ENCODE peak calls at places on chromosome 12, in eight cellular contexts. One of them, this sample, is unnamed.

GRCh38 chr12:47207005-47207717 is 127.4 kb upstream of the AMIGO2 start:
- DNase-seq in kidney glomerular epithelial cell: no peak
- DNase-seq in stimulated activated CD4-positive, alpha-beta T cell treated with anti-CD3 and anti-CD28 coated beads, Interleukin-1b, Interleukin-23, amount 100 ng/mL, for 1 hour: no peak
- DNase-seq in CMK: peak
- DNase-seq in hepatocyte: no peak
- DNase-seq in HS-5: no peak
- DNase-seq in glomerular endothelial cell: no peak
- DNase-seq in cardiac fibroblast: no peak
- DNase-seq in this sample: no peak

GRCh38 chr12:87266305-87266704 is 762.9 kb downstream of the C12orf50 start:
- DNase-seq in kidney glomerular epithelial cell: no peak
- DNase-seq in HS-5: no peak
- DNase-seq in stimulated activated CD4-positive, alpha-beta T cell treated with anti-CD3 and anti-CD28 coated beads, Interleukin-1b, Interleukin-23, amount 100 ng/mL, for 1 hour: no peak
- DNase-seq in glomerular endothelial cell: no peak
- DNase-seq in cardiac fibroblast: no peak
- DNase-seq in CMK: no peak
- DNase-seq in hepatocyte: peak
- DNase-seq in this sample: no peak

GRCh38 chr12:64103821-64104220 is 118.3 kb downstream of the KICS2 start:
- DNase-seq in glomerular endothelial cell: no peak
- DNase-seq in HS-5: no peak
- DNase-seq in kidney glomerular epithelial cell: no peak
- DNase-seq in hepatocyte: no peak
- DNase-seq in stimulated activated CD4-positive, alpha-beta T cell treated with anti-CD3 and anti-CD28 coated beads, Interleukin-1b, Interleukin-23, amount 100 ng/mL, for 1 hour: no peak
- DNase-seq in cardiac fibroblast: no peak
- DNase-seq in CMK: no peak
- DNase-seq in this sample: no peak

GRCh38 chr12:125330645-125331341 is 265.6 kb downstream of the AACS start:
- DNase-seq in kidney glomerular epithelial cell: peak
- DNase-seq in cardiac fibroblast: peak
- DNase-seq in CMK: no peak
- DNase-seq in glomerular endothelial cell: no peak
- DNase-seq in stimulated activated CD4-positive, alpha-beta T cell treated with anti-CD3 and anti-CD28 coated beads, Interleukin-1b, Interleukin-23, amount 100 ng/mL, for 1 hour: peak
- DNase-seq in hepatocyte: peak
- DNase-seq in HS-5: no peak
- DNase-seq in this sample: peak

GRCh38 chr12:143964-144649 is 69.8 kb downstream of the SLC6A12 start:
- DNase-seq in stimulated activated CD4-positive, alpha-beta T cell treated with anti-CD3 and anti-CD28 coated beads, Interleukin-1b, Interleukin-23, amount 100 ng/mL, for 1 hour: no peak
- DNase-seq in glomerular endothelial cell: no peak
- DNase-seq in CMK: no peak
- DNase-seq in cardiac fibroblast: no peak
- DNase-seq in hepatocyte: peak
- DNase-seq in HS-5: no peak
- DNase-seq in kidney glomerular epithelial cell: peak
- DNase-seq in this sample: no peak

GRCh38 chr12:118874698-118875548 is 106.4 kb upstream of the SRRM4 start:
- DNase-seq in HS-5: no peak
- DNase-seq in stimulated activated CD4-positive, alpha-beta T cell treated with anti-CD3 and anti-CD28 coated beads, Interleukin-1b, Interleukin-23, amount 100 ng/mL, for 1 hour: no peak
- DNase-seq in glomerular endothelial cell: no peak
- DNase-seq in hepatocyte: no peak
- DNase-seq in cardiac fibroblast: no peak
- DNase-seq in kidney glomerular epithelial cell: no peak
- DNase-seq in CMK: no peak
- DNase-seq in this sample: no peak

GRCh38 chr12:59812716-59813115 is 216.9 kb downstream of the SLC16A7 start:
- DNase-seq in cardiac fibroblast: no peak
- DNase-seq in kidney glomerular epithelial cell: no peak
- DNase-seq in stimulated activated CD4-positive, alpha-beta T cell treated with anti-CD3 and anti-CD28 coated beads, Interleukin-1b, Interleukin-23, amount 100 ng/mL, for 1 hour: no peak
- DNase-seq in CMK: no peak
- DNase-seq in glomerular endothelial cell: no peak
- DNase-seq in hepatocyte: no peak
- DNase-seq in HS-5: no peak
- DNase-seq in this sample: no peak

GRCh38 chr12:42213023-42213422 is 25.0 kb downstream of the YAF2 start:
- DNase-seq in hepatocyte: peak
- DNase-seq in kidney glomerular epithelial cell: no peak
- DNase-seq in CMK: no peak
- DNase-seq in HS-5: no peak
- DNase-seq in cardiac fibroblast: peak
- DNase-seq in stimulated activated CD4-positive, alpha-beta T cell treated with anti-CD3 and anti-CD28 coated beads, Interleukin-1b, Interleukin-23, amount 100 ng/mL, for 1 hour: no peak
- DNase-seq in glomerular endothelial cell: no peak
- DNase-seq in this sample: no peak

GRCh38 chr12:51520576-51521325 is 70.3 kb upstream of the SCN8A start:
- DNase-seq in glomerular endothelial cell: no peak
- DNase-seq in stimulated activated CD4-positive, alpha-beta T cell treated with anti-CD3 and anti-CD28 coated beads, Interleukin-1b, Interleukin-23, amount 100 ng/mL, for 1 hour: no peak
- DNase-seq in HS-5: no peak
- DNase-seq in cardiac fibroblast: no peak
- DNase-seq in CMK: no peak
- DNase-seq in hepatocyte: no peak
- DNase-seq in kidney glomerular epithelial cell: no peak
- DNase-seq in this sample: no peak

GRCh38 chr12:26011099-26011498 is 52.6 kb downstream of the RASSF8 start:
- DNase-seq in cardiac fibroblast: peak
- DNase-seq in CMK: no peak
- DNase-seq in HS-5: peak
- DNase-seq in stimulated activated CD4-positive, alpha-beta T cell treated with anti-CD3 and anti-CD28 coated beads, Interleukin-1b, Interleukin-23, amount 100 ng/mL, for 1 hour: no peak
- DNase-seq in hepatocyte: no peak
- DNase-seq in kidney glomerular epithelial cell: no peak
- DNase-seq in glomerular endothelial cell: no peak
- DNase-seq in this sample: no peak

GRCh38 chr12:120072472-120072871 is 44.1 kb downstream of the RAB35 start:
- DNase-seq in glomerular endothelial cell: no peak
- DNase-seq in stimulated activated CD4-positive, alpha-beta T cell treated with anti-CD3 and anti-CD28 coated beads, Interleukin-1b, Interleukin-23, amount 100 ng/mL, for 1 hour: no peak
- DNase-seq in CMK: no peak
- DNase-seq in cardiac fibroblast: no peak
- DNase-seq in HS-5: no peak
- DNase-seq in hepatocyte: no peak
- DNase-seq in kidney glomerular epithelial cell: no peak
- DNase-seq in this sample: no peak

GRCh38 chr12:70661762-70662161 is 24.5 kb upstream of the PTPRB start:
- DNase-seq in cardiac fibroblast: peak
- DNase-seq in kidney glomerular epithelial cell: peak
- DNase-seq in HS-5: peak
- DNase-seq in stimulated activated CD4-positive, alpha-beta T cell treated with anti-CD3 and anti-CD28 coated beads, Interleukin-1b, Interleukin-23, amount 100 ng/mL, for 1 hour: no peak
- DNase-seq in hepatocyte: no peak
- DNase-seq in glomerular endothelial cell: peak
- DNase-seq in CMK: no peak
- DNase-seq in this sample: peak

GRCh38 chr12:123469978-123470377 is 12.0 kb downstream of the SNRNP35 start:
- DNase-seq in cardiac fibroblast: no peak
- DNase-seq in hepatocyte: no peak
- DNase-seq in kidney glomerular epithelial cell: no peak
- DNase-seq in glomerular endothelial cell: no peak
- DNase-seq in stimulated activated CD4-positive, alpha-beta T cell treated with anti-CD3 and anti-CD28 coated beads, Interleukin-1b, Interleukin-23, amount 100 ng/mL, for 1 hour: no peak
- DNase-seq in HS-5: no peak
- DNase-seq in CMK: no peak
- DNase-seq in this sample: no peak

GRCh38 chr12:39935275-39935674 is 170.6 kb downstream of the SLC2A13 start:
- DNase-seq in HS-5: peak
- DNase-seq in cardiac fibroblast: peak
- DNase-seq in stimulated activated CD4-positive, alpha-beta T cell treated with anti-CD3 and anti-CD28 coated beads, Interleukin-1b, Interleukin-23, amount 100 ng/mL, for 1 hour: no peak
- DNase-seq in hepatocyte: no peak
- DNase-seq in CMK: no peak
- DNase-seq in kidney glomerular epithelial cell: peak
- DNase-seq in glomerular endothelial cell: no peak
- DNase-seq in this sample: no peak

GRCh38 chr12:57929092-57929830 is 12.1 kb upstream of the ATP23 start:
- DNase-seq in glomerular endothelial cell: no peak
- DNase-seq in hepatocyte: no peak
- DNase-seq in HS-5: no peak
- DNase-seq in CMK: no peak
- DNase-seq in cardiac fibroblast: peak
- DNase-seq in stimulated activated CD4-positive, alpha-beta T cell treated with anti-CD3 and anti-CD28 coated beads, Interleukin-1b, Interleukin-23, amount 100 ng/mL, for 1 hour: no peak
- DNase-seq in kidney glomerular epithelial cell: no peak
- DNase-seq in this sample: no peak

GRCh38 chr12:108257004-108257403 is 82.1 kb downstream of the CMKLR1 start:
- DNase-seq in HS-5: no peak
- DNase-seq in cardiac fibroblast: no peak
- DNase-seq in glomerular endothelial cell: no peak
- DNase-seq in kidney glomerular epithelial cell: no peak
- DNase-seq in stimulated activated CD4-positive, alpha-beta T cell treated with anti-CD3 and anti-CD28 coated beads, Interleukin-1b, Interleukin-23, amount 100 ng/mL, for 1 hour: no peak
- DNase-seq in hepatocyte: no peak
- DNase-seq in CMK: no peak
- DNase-seq in this sample: no peak

GRCh38 chr12:33596061-33596460 is 156.4 kb upstream of the SYT10 start:
- DNase-seq in HS-5: no peak
- DNase-seq in stimulated activated CD4-positive, alpha-beta T cell treated with anti-CD3 and anti-CD28 coated beads, Interleukin-1b, Interleukin-23, amount 100 ng/mL, for 1 hour: no peak
- DNase-seq in hepatocyte: no peak
- DNase-seq in kidney glomerular epithelial cell: no peak
- DNase-seq in cardiac fibroblast: peak
- DNase-seq in CMK: no peak
- DNase-seq in glomerular endothelial cell: no peak
- DNase-seq in this sample: no peak

GRCh38 chr12:50257226-50258166 is 25.8 kb downstream of the LIMA1 start:
- DNase-seq in cardiac fibroblast: peak
- DNase-seq in stimulated activated CD4-positive, alpha-beta T cell treated with anti-CD3 and anti-CD28 coated beads, Interleukin-1b, Interleukin-23, amount 100 ng/mL, for 1 hour: no peak
- DNase-seq in CMK: no peak
- DNase-seq in HS-5: no peak
- DNase-seq in hepatocyte: peak
- DNase-seq in glomerular endothelial cell: no peak
- DNase-seq in kidney glomerular epithelial cell: no peak
- DNase-seq in this sample: peak